ENCODE peak calls at places on chromosome 10, in six cellular contexts. H is transverse colon, S is brain microvascular endothelial cell, I is upper lobe of right lung, M is stomach, P is GM23338. U is an unnamed sample. For H3K36me3, the result is how much of the 10 kb centered on the place peaks cover.

GRCh38 chr10:64682043-64682442 is 1160.8 kb downstream of the REEP3 start:
- DNase-seq in H (no peak), I (no peak), P (no peak), M (no peak), S (peak), U (no peak)

GRCh38 chr10:35129185-35129674 is 2.6 kb downstream of the CREM start:
- DNase-seq in S (no peak), P (no peak), H (no peak), I (no peak), M (no peak), U (no peak)

GRCh38 chr10:116753759-116754158 is 11.4 kb upstream of the HSPA12A start:
- DNase-seq in M (no peak), P (no peak), I (no peak), S (peak), H (no peak), U (no peak)

GRCh38 chr10:111077715-111078504 is 1.1 kb downstream of the ADRA2A start:
- DNase-seq in S (no peak), I (peak), M (no peak), H (peak), P (peak), U (no peak)

GRCh38 chr10:28241766-28242399 is 61.0 kb downstream of the MPP7 start:
- DNase-seq in M (no peak), H (peak), S (peak), I (no peak), P (peak), U (no peak)

GRCh38 chr10:72875250-72876055 is 18.1 kb upstream of the OIT3 start:
- DNase-seq in I (no peak), P (peak), S (no peak), H (no peak), M (no peak), U (peak)

GRCh38 chr10:44985175-44985681 is 6.6 kb upstream of the DEPP1 start:
- DNase-seq in S (peak), I (no peak), P (no peak), M (no peak), H (no peak), U (peak)

GRCh38 chr10:130105724-130106123 is 4.9 kb downstream of the C10orf143 start:
- DNase-seq in I (no peak), S (no peak), H (no peak), M (no peak), P (peak), U (no peak)

GRCh38 chr10:15370212-15370740 is 813 bp downstream of the FAM171A1 start:
- DNase-seq in P (peak), S (peak), M (no peak), I (no peak), H (peak), U (peak)

GRCh38 chr10:57468886-57469432 is 798.7 kb downstream of the IPMK start:
- DNase-seq in H (no peak), S (no peak), P (peak), I (no peak), M (no peak), U (no peak)

GRCh38 chr10:4194231-4194630 is 409.2 kb upstream of the KLF6 start:
- DNase-seq in S (peak), M (no peak), P (no peak), I (no peak), H (no peak), U (no peak)

GRCh38 chr10:29392376-29393021 is 103.6 kb downstream of the LYZL1 start:
- DNase-seq in H (peak), M (peak), P (peak), S (peak), I (no peak), U (peak)

GRCh38 chr10:89685932-89686331 is 15.5 kb upstream of the KIF20B start:
- DNase-seq in M (no peak), P (peak), I (no peak), H (no peak), S (no peak), U (no peak)

GRCh38 chr10:60334991-60335390 is 54.7 kb downstream of the ANK3 start:
- DNase-seq in S (peak), I (no peak), M (no peak), P (no peak), H (no peak), U (no peak)

GRCh38 chr10:103433858-103434257 is 18.3 kb downstream of the CALHM2 start:
- DNase-seq in S (no peak), H (no peak), M (no peak), P (no peak), I (no peak), U (no peak)

GRCh38 chr10:58691528-58691927 is 178.9 kb downstream of the BICC1 start:
- DNase-seq in P (no peak), M (no peak), S (no peak), H (no peak), I (no peak), U (no peak)

GRCh38 chr10:93098816-93099215 is 25.1 kb downstream of the CYP26A1 start:
- DNase-seq in P (no peak), I (no peak), S (no peak), M (no peak), H (no peak), U (no peak)

GRCh38 chr10:13099144-13099665 is 758 bp upstream of the OPTN start:
- DNase-seq in M (no peak), S (peak), P (peak), I (no peak), H (peak), U (no peak)

GRCh38 chr10:76899490-76899889 is 738.1 kb downstream of the KCNMA1 start:
- DNase-seq in P (no peak), S (no peak), M (no peak), I (no peak), H (no peak), U (no peak)

GRCh38 chr10:97719602-97720001 is 6.1 kb downstream of the MARVELD1 start:
- DNase-seq in P (peak), S (no peak), H (no peak), M (no peak), I (no peak), U (no peak)
- H3K27ac ChIP-seq in P (peak), S (no peak), H (peak), M (peak), I (no peak), U (no peak)

GRCh38 chr10:37831495-37832333 is 25.7 kb downstream of the ZNF248 start:
- DNase-seq in I (no peak), S (no peak), P (no peak), M (no peak), H (no peak), U (no peak)
- H3K36me3 ChIP-seq in I (half or more), S (under half), P (under half), M (half or more), H (half or more), U (half or more)

GRCh38 chr10:101939718-101940117 is 96.1 kb upstream of the KCNIP2 start:
- DNase-seq in S (no peak), M (no peak), P (no peak), H (no peak), I (no peak), U (no peak)

GRCh38 chr10:101940916-101941315 is 97.3 kb upstream of the KCNIP2 start:
- DNase-seq in M (no peak), I (no peak), S (peak), P (no peak), H (no peak), U (no peak)

GRCh38 chr10:101939273-101939635 is 95.7 kb upstream of the KCNIP2 start:
- DNase-seq in M (no peak), I (no peak), H (no peak), S (peak), P (no peak), U (peak)

GRCh38 chr10:101935431-101935830 is 91.8 kb upstream of the KCNIP2 start:
- DNase-seq in I (no peak), M (no peak), H (no peak), P (peak), S (no peak), U (no peak)

GRCh38 chr10:101938316-101939272 is 95.0 kb upstream of the KCNIP2 start:
- DNase-seq in M (no peak), P (no peak), H (no peak), I (no peak), S (peak), U (peak)
- H3K27ac ChIP-seq in M (peak), P (no peak), H (peak), I (no peak), S (peak), U (peak)

GRCh38 chr10:124037784-124038183 is 55.6 kb downstream of the CHST15 start:
- DNase-seq in M (no peak), H (no peak), I (no peak), S (no peak), P (no peak), U (no peak)
- H3K36me3 ChIP-seq in M (under half), H (under half), I (under half), S (under half), P (under half), U (under half)

GRCh38 chr10:68333905-68334431 is 1.2 kb upstream of the PBLD start:
- DNase-seq in M (no peak), H (no peak), S (no peak), P (no peak), I (no peak), U (no peak)
- H3K27ac ChIP-seq in M (peak), H (peak), S (peak), P (no peak), I (peak), U (peak)